ENCODE peak calls at places on chromosomes 6 and 20, in four cellular contexts. E, C, V and R are unnamed samples.

GRCh38 chr20:57243480-57244220 is 22.8 kb downstream of the BMP7 start:
- DNase-seq in E (no peak), V (no peak), C (no peak), R (no peak)

GRCh38 chr6:34964564-34964963 is 75.5 kb downstream of the ANKS1A start:
- DNase-seq in V (no peak), E (peak; percentile 37), C (no peak), R (no peak)

GRCh38 chr20:23327617-23328333 is 22.8 kb upstream of the NXT1 start:
- DNase-seq in C (no peak), V (no peak), E (no peak), R (no peak)

GRCh38 chr6:48135352-48136084 is 24.5 kb upstream of the PTCHD4 start:
- DNase-seq in E (peak; percentile 58), C (peak; percentile 98), V (no peak), R (no peak)

GRCh38 chr6:87731818-87732661 is 30.0 kb upstream of the AKIRIN2 start:
- DNase-seq in C (peak; percentile 77), E (peak; percentile 95), V (peak; percentile 85), R (peak; percentile 96)

GRCh38 chr20:51327251-51327841 is 215.2 kb downstream of the NFATC2 start:
- DNase-seq in V (no peak), E (peak; percentile 71), C (no peak), R (no peak)

GRCh38 chr6:11727995-11728961 is 50.3 kb downstream of the ADTRP start:
- DNase-seq in E (no peak), V (no peak), C (no peak), R (no peak)

GRCh38 chr6:112882381-112882780 is 535.3 kb downstream of the RFPL4B start:
- DNase-seq in E (no peak), V (no peak), C (no peak), R (no peak)

GRCh38 chr20:52959125-52959524 is 13.0 kb upstream of the TSHZ2 start:
- DNase-seq in E (peak; percentile 11), C (no peak), V (no peak), R (no peak)

GRCh38 chr6:133817460-133818047 is 71.4 kb upstream of the TCF21 start:
- DNase-seq in V (no peak), C (no peak), E (no peak), R (no peak)

GRCh38 chr6:3409699-3410384 is 47.0 kb downstream of the SLC22A23 start:
- DNase-seq in V (no peak), C (no peak), E (no peak), R (peak; percentile 95)

GRCh38 chr6:30678964-30679726 is 6.3 kb upstream of the DHX16 start:
- DNase-seq in C (no peak), E (peak; percentile 94), V (peak; percentile 62), R (peak; percentile 81)

GRCh38 chr6:38567436-38567835 is 72.3 kb downstream of the BTBD9 start:
- DNase-seq in E (peak; percentile 80), C (peak; percentile 25), V (peak; percentile 37), R (no peak)

GRCh38 chr6:39836621-39837020 is 44.4 kb downstream of the DAAM2 start:
- DNase-seq in C (no peak), E (no peak), V (no peak), R (no peak)

GRCh38 chr6:84731901-84732300 is 32.5 kb downstream of the TBX18 start:
- DNase-seq in C (no peak), E (no peak), V (no peak), R (no peak)